ENCODE peak calls at places on chromosomes 13 and 19, in eight cellular contexts. K, V, E, T, H, B, M and Z are unnamed samples.

GRCh38 chr13:64993514-64994164 is 2236.5 kb downstream of the PCDH9 start:
- DNase-seq in T (no peak), M (no peak), H (no peak), V (no peak), B (no peak), K (no peak), E (no peak), Z (no peak)

GRCh38 chr19:16899566-16900075 is 10.8 kb downstream of the F2RL3 start:
- DNase-seq in T (peak), M (peak), K (peak), V (no peak), E (no peak), H (peak), B (peak), Z (no peak)

GRCh38 chr19:366951-367350 is 22.4 kb upstream of the MIER2 start:
- DNase-seq in K (no peak), E (no peak), H (no peak), T (no peak), V (no peak), B (no peak), M (no peak), Z (no peak)

GRCh38 chr13:42946927-42947326 is 45.1 kb downstream of the EPSTI1 start:
- DNase-seq in E (no peak), H (no peak), B (no peak), V (no peak), K (no peak), T (no peak), M (peak), Z (no peak)

GRCh38 chr13:110366733-110367132 is 59.6 kb downstream of the COL4A2 start:
- DNase-seq in K (no peak), T (no peak), E (no peak), H (no peak), M (no peak), V (no peak), B (no peak), Z (no peak)

GRCh38 chr13:52846567-52847321 is 1.7 kb downstream of the PCDH8 start:
- DNase-seq in E (no peak), B (peak), M (peak), T (no peak), K (peak), H (no peak), V (no peak), Z (no peak)

GRCh38 chr13:47215741-47216140 is 318.9 kb upstream of the HTR2A start:
- DNase-seq in M (peak), B (no peak), E (no peak), V (no peak), H (no peak), K (no peak), T (no peak), Z (no peak)

GRCh38 chr19:32526895-32527294 is 54.1 kb upstream of the PDCD5 start:
- DNase-seq in H (no peak), V (no peak), M (no peak), K (no peak), E (no peak), T (no peak), B (no peak), Z (no peak)

GRCh38 chr13:25489238-25489637 is 117.5 kb downstream of the ATP8A2 start:
- DNase-seq in T (no peak), V (no peak), K (peak), M (no peak), B (no peak), E (no peak), H (no peak), Z (no peak)

GRCh38 chr13:99380402-99380801 is 73.2 kb upstream of the GPR183 start:
- DNase-seq in M (no peak), B (no peak), E (no peak), V (no peak), T (no peak), H (no peak), K (no peak), Z (no peak)

GRCh38 chr19:7505682-7506384 is 10.1 kb upstream of the ZNF358 start:
- DNase-seq in V (no peak), B (peak), M (no peak), E (no peak), K (peak), T (no peak), H (no peak), Z (no peak)

GRCh38 chr13:94620286-94620896 is 18.7 kb downstream of the GPR180 start:
- DNase-seq in T (peak), H (peak), K (peak), E (no peak), B (peak), M (peak), V (peak), Z (no peak)

GRCh38 chr13:100045355-100045754 is 43.5 kb upstream of the PCCA start:
- DNase-seq in T (no peak), K (no peak), H (no peak), V (no peak), E (no peak), B (no peak), M (no peak), Z (no peak)

GRCh38 chr13:57264965-57265364 is 98.0 kb downstream of the PRR20E start:
- DNase-seq in B (no peak), T (no peak), M (no peak), E (no peak), K (peak), H (no peak), V (no peak), Z (no peak)

GRCh38 chr19:55651236-55651635 is 3.2 kb downstream of the CCDC106 start:
- DNase-seq in K (no peak), T (no peak), H (no peak), B (no peak), E (no peak), V (no peak), M (no peak), Z (no peak)

GRCh38 chr13:95349267-95349666 is 48.0 kb upstream of the ABCC4 start:
- DNase-seq in K (no peak), T (no peak), B (no peak), E (no peak), M (peak), H (peak), V (no peak), Z (no peak)

GRCh38 chr13:27794921-27795717 is 2.8 kb downstream of the GSX1 start:
- DNase-seq in K (peak), M (no peak), E (no peak), H (no peak), V (no peak), B (no peak), T (no peak), Z (no peak)

DNA sequence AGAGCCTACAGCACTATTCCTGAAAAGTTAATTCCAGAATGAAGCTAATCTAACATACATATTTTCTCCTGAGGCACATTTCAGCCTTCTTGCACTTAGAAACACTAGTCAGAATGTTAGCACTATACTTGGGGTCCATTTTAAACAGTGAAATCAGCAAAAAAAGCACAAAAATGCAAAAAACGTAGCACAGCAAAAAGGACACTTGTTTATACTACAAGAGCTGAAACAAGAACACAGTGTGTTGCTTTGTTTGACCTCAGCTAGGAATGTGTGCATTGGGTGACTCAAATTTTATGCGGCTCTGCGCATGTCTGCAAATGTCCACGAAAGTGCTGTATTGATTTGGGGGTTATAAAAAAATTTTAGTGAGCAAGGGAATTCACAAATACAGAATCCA is 226.2 kb downstream of the KCNRG start:
- DNase-seq in V (no peak), T (no peak), E (no peak), H (no peak), M (peak), K (no peak), B (no peak), Z (no peak)
- TF ChIP-seq CTCF in V (no peak), T (no peak), E (no peak), H (no peak), M (no peak), K (no peak), B (no peak), Z (no peak)

GRCh38 chr19:48123907-48124675 is 13.5 kb upstream of the PLA2G4C start:
- DNase-seq in M (peak), B (peak), V (no peak), H (no peak), K (peak), T (peak), E (no peak), Z (no peak)
- TF ChIP-seq CTCF in M (peak), B (peak), V (no peak), H (no peak), K (peak), T (peak), E (peak), Z (no peak)

DNA sequence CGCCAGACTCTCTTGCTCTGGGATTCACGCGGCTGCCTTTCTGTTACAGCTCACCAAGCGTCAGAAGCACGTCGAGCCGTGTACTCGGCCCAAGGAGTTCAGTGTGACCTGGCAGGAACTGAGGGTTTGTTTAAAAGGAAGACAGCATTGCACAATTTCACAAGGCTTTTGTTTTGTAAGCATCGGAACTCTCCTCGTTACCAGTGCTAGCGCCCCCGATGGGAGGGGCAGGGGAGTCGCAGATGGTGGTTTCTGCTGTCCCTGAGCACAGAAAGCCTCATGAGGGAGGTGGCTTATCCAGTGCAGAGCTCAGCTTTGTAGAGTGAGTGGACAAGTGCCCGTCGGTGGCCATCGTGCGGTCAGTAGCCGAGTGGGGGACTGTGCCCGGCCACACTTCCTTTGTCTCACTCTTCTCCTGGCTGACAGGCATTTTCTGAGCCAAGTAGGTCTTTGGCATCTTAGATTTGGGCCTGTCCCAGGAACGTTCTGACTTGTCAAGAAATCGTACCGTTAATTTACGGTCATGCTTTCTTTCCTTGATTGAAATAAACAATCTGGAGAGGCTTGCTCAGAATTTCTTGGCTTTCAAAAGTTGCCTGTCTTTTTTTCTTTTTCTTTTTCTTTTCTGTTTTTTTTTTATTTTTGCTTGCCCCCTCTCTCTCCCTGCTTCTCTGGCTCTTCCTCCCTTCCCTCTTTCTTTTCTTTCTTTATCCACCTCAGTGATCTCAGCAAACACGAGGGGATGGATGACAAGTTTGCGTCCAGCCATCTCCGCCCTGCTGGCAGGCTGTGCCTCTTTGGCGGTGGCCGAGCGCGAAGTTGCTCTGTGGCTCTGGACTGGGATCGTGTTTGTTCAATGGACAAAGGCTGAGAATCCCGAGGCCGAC is 7.7 kb downstream of the KDM4B start:
- DNase-seq in K (peak), M (peak), E (peak), H (peak), V (no peak), T (no peak), B (no peak), Z (peak)
- TF ChIP-seq CTCF in K (peak), M (peak), E (peak), H (peak), V (no peak), T (peak), B (peak), Z (peak)

DNA sequence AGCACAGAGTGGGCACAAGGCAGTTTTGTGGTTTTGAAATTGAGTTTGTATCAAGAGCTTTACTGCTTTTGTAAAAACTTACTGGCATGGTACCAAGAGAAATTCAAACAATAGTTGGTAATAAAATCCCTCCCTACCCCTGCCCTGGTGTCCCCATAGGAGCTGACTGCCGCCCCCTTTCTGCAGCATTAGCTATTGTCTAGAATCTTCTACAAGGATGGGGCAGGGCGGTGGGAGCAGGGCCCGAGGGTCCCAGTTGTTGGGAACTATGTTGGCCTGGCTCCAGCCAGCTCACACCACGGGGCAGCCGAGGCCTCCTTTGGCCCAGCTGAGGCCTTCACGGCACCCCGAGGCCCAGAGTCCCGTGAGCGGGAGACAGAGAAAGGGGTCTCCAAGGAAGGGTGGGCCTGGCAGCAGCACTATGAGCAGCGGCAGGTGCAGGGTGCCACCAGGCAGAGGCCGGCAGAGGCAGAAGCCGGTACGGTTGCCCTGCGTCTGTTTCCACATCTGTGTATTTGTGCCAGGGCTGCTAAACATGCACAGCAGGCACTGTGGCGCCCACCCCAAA is 57.9 kb downstream of the KDM4B start:
- DNase-seq in V (no peak), E (no peak), T (no peak), K (no peak), B (no peak), H (no peak), M (peak), Z (no peak)
- TF ChIP-seq CTCF in V (no peak), E (no peak), T (peak), K (peak), B (no peak), H (no peak), M (peak), Z (peak)

GRCh38 chr13:66716502-66716901 is 513.6 kb downstream of the PCDH9 start:
- DNase-seq in T (no peak), K (no peak), E (no peak), V (no peak), H (no peak), M (no peak), B (no peak), Z (peak)
- TF ChIP-seq CTCF in T (no peak), K (no peak), E (no peak), V (no peak), H (no peak), M (no peak), B (no peak), Z (no peak)

DNA sequence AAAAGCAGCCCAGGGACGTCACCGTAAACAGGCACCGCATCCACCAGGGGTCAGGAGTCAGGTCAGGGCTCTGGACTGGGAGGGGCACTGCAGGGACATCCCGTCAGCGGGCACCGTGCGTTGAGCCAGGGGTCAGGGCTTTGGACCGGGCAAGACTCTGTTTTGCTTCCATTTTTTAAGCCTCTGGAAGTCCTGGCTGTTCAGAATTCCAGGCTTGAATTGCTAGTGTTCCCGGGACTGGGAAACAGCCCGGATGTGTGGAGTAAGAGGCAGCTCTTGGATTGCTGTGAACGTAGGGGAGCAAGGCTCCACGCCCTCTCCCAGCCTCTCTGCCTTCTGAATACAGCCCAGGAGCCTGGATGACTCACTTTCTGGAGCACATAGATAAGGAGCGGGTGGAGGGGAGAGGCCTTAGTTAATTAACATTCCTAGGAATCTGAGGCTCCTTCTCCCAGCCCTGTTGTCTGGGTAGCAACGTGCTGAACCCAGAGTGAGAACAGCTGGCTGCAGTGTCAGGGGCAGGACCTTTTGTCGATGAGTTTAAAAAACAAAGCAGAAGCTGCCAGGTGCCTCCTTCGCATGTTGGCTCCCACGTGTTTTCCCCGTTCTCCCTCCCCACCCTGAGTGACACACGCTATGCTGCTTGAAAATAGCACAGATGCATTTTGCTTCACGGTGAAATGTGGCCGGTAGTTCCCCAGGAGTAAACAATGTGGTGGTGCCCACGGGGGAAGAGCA is 21.9 kb downstream of the ATP11A start:
- DNase-seq in M (peak), H (peak), K (peak), V (no peak), E (peak), T (peak), B (peak), Z (no peak)
- TF ChIP-seq CTCF in M (peak), H (peak), K (peak), V (no peak), E (no peak), T (no peak), B (peak), Z (no peak)

GRCh38 chr13:38577048-38577447 is 109.8 kb upstream of the FREM2 start:
- DNase-seq in V (no peak), T (no peak), K (peak), H (no peak), B (no peak), M (peak), E (no peak), Z (no peak)
- TF ChIP-seq CTCF in V (no peak), T (no peak), K (no peak), H (no peak), B (no peak), M (peak), E (no peak), Z (no peak)

GRCh38 chr19:23054456-23054855 is 51.5 kb upstream of the ZNF728 start:
- DNase-seq in E (no peak), V (no peak), B (no peak), H (no peak), M (no peak), T (no peak), K (no peak), Z (no peak)
- TF ChIP-seq CTCF in E (no peak), V (no peak), B (no peak), H (no peak), M (no peak), T (no peak), K (no peak), Z (no peak)

GRCh38 chr13:36848228-36848982 is 29.4 kb downstream of the RFXAP start:
- DNase-seq in B (no peak), M (peak), H (no peak), T (no peak), K (peak), V (no peak), E (no peak), Z (no peak)

GRCh38 chr13:36847541-36848045 is 28.6 kb downstream of the RFXAP start:
- DNase-seq in T (no peak), M (no peak), B (no peak), K (no peak), E (no peak), H (no peak), V (no peak), Z (no peak)

DNA sequence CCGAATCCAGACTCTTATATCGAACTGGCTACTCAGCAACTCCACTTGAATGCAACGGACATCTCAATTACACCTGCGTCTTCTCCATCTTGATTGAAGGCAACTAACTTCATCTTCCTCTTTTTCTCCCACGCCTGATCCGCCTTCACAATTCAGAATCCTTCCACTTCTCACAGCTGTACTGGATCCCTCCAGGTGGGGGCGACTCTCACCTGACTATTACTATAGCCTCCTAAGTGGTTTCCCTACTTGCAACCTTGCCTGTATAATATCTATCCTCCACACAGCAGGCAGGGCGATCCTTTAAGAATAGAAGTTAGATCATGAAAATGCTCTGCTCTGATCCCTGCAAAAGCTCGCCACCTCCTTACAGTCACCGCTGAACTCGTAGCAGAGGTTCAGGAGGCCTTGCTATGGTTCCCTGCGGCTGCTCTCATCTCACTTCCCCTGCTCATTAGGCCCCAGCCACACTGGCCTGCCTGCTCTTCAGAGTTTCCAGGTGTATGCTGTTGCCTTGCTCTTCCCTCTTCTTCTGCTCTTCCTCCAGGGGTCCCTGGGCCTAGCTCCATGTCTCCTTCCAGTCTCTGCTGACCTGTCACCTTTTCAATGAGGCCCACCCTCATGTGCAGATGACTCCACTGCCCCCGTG is 31.9 kb downstream of the RFXAP start:
- DNase-seq in H (no peak), T (no peak), K (peak), E (no peak), B (no peak), V (no peak), M (peak), Z (no peak)
- TF ChIP-seq CTCF in H (no peak), T (peak), K (peak), E (no peak), B (peak), V (no peak), M (peak), Z (no peak)